ENCODE peak calls at places on chromosome 10, in six cellular contexts. O is GM12892, E is K562, J is SK-N-SH, V is H1, Z is GM12878. Y is an unnamed sample.

GRCh38 chr10:32166365-32166764 is 110.1 kb upstream of the KIF5B start:
- DNase-seq in O (no peak), E (no peak), J (no peak), V (no peak), Z (no peak), Y (no peak)

GRCh38 chr10:77604941-77605351 is 32.7 kb downstream of the KCNMA1 start:
- DNase-seq in O (no peak), E (no peak), J (no peak), V (no peak), Z (no peak), Y (no peak)

GRCh38 chr10:110735620-110736027 is 91.5 kb downstream of the RBM20 start:
- DNase-seq in O (no peak), E (no peak), J (no peak), V (no peak), Z (no peak), Y (no peak)

GRCh38 chr10:49761201-49761788 is 828 bp downstream of the OGDHL start:
- DNase-seq in O (no peak), E (no peak), J (no peak), V (no peak), Z (no peak), Y (no peak)

GRCh38 chr10:129097776-129098175 is 369.3 kb upstream of the MGMT start:
- DNase-seq in O (no peak), E (no peak), J (no peak), V (no peak), Z (no peak), Y (no peak)

GRCh38 chr10:24046060-24046459 is 162.9 kb upstream of the KIAA1217 start:
- DNase-seq in O (no peak), E (no peak), J (no peak), V (no peak), Z (no peak), Y (no peak)

GRCh38 chr10:124916098-124916584 is 25.8 kb upstream of the ZRANB1 start:
- DNase-seq in O (no peak), E (peak; percentile 24), J (peak; percentile 36), V (no peak), Z (no peak), Y (no peak)

GRCh38 chr10:70851597-70852475 is 36.1 kb downstream of the SGPL1 start:
- DNase-seq in O (no peak), E (peak; percentile 23), J (no peak), V (no peak), Z (no peak), Y (no peak)

GRCh38 chr10:102773986-102774385 is 30.2 kb downstream of the WBP1L start:
- DNase-seq in O (no peak), E (no peak), J (no peak), V (no peak), Z (no peak), Y (no peak)

GRCh38 chr10:3451516-3452185 is 279.1 kb upstream of the PITRM1 start:
- DNase-seq in O (no peak), E (no peak), J (no peak), V (no peak), Z (no peak), Y (no peak)

GRCh38 chr10:130039141-130039540 is 71.5 kb downstream of the C10orf143 start:
- DNase-seq in O (no peak), E (no peak), J (no peak), V (no peak), Z (no peak), Y (no peak)

GRCh38 chr10:60846173-60846572 is 67.9 kb downstream of the CDK1 start:
- DNase-seq in O (no peak), E (no peak), J (no peak), V (no peak), Z (no peak), Y (no peak)

GRCh38 chr10:104406715-104407517 is 53.3 kb downstream of the CFAP58 start:
- DNase-seq in O (no peak), E (peak; percentile 25), J (peak; percentile 44), V (no peak), Z (no peak), Y (no peak)

GRCh38 chr10:103502849-103503660 is 9.6 kb downstream of the NEURL1 start:
- DNase-seq in O (no peak), E (no peak), J (peak; percentile 91), V (no peak), Z (no peak), Y (no peak)

GRCh38 chr10:35542303-35542702 is 62.8 kb upstream of the GJD4 start:
- DNase-seq in O (no peak), E (no peak), J (no peak), V (no peak), Z (no peak), Y (no peak)

GRCh38 chr10:46284286-46285229 is 2.2 kb upstream of the ANTXRL start:
- DNase-seq in O (peak; percentile 80), E (peak; percentile 95), J (peak; percentile 95), V (peak; percentile 76), Z (no peak), Y (peak; percentile 77)
- TF ChIP-seq TAF1 in O (no peak), E (peak; percentile 31), J (no peak), V (peak; percentile 36), Z (no peak), Y (no peak)

DNA sequence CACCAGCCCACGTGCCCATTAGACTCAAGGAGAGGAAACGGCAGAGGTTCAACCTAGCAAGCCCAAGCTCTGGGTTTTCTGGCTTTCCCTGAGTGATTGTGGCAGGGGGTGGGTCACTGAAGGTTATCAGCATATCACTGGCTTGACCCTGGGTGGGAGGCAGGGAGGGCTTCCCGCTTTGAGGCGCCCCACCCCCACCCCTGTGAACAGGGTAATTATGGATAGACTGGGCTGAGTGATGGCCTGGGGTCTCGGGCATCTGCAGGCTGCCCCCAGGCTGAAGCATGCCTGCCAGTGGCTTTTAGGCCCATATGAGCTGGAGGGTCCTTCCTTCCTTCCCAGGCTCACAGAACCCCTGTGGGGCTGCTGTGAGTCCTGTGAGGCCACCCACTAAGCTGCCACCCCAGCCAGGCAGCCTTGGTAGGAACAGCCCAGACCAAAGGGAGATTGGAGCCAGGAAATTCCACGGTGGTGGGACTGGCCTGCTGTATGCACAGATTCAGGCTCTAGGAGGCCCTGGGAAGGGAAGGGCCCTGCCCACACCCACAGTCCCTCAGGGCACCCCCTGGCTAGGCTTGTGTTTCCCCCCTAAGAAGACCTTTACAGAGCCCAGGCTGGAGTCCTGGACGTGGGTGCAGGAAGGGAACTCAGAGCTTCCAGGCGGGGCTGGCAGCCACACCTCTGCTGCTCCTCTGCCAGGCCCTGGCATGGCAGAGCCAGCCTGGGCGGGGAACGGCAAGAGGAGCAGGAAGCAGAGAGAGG is 33.2 kb downstream of the GPRIN2 start:
- DNase-seq in O (no peak), E (no peak), J (peak; percentile 48), V (no peak), Z (no peak), Y (no peak)
- TF ChIP-seq POLR2AphosphoS5 in O (no peak), E (no peak), J (no peak), V (no peak), Z (no peak), Y (no peak)

DNA sequence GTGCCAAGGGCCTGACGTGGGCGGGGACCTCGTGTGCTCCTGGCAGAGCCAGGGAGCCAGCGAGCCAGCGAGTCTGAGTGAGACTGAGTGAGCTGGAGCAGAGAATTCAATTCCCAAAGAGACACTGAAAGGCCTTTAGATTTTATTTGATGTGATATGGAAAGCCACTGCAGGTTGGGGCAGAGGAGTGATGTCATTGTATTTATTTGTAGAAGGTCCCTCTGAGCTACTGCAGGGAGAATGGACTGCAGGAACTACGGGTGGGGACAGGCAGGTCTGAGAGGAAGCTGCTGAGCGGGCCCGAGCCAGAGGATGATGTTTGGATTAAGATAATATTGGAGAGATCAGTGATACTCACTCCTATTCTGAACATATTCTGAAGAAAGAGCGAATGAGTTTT is 445.8 kb upstream of the ANKRD30A start:
- DNase-seq in O (no peak), E (no peak), J (no peak), V (no peak), Z (no peak), Y (no peak)
- TF ChIP-seq TAF1 in O (no peak), E (no peak), J (no peak), V (no peak), Z (no peak), Y (no peak)

DNA sequence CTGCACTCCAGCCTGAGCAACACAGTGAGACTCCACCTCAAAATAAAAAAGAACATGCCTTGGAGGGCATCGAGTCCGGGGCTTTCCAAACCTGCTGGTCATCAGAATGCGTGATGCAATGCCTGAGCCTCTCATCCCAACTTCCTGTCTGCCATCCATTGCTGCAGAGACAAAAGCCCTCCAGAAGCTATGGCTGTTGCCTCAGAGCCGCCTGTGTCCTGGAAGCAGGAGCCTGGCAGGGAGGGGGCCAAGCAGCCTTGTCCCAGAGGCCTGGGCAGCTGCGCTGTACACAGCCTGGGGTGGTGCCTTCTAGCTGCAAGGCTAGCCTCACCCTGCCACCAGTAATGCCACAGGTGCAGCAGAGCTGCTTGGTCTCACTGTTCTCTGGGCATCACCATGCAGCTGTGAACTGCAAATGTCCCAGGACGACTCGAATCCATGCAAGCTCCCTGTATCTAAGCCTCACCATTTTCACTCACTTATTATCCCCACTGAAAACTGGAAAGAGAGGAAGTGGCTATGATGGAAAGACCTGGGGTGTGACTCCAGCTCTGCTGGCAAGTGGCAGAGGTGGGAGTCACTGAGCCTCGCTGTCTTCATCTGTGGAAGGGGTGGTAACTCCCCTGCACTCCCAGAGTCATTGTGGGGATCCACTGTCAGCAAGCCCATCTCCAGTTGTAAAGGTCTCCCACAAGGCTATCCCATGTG is 7.0 kb downstream of the ALOX5 start:
- DNase-seq in O (no peak), E (no peak), J (no peak), V (no peak), Z (no peak), Y (no peak)
- TF ChIP-seq POLR2AphosphoS5 in O (no peak), E (no peak), J (no peak), V (no peak), Z (no peak), Y (no peak)

DNA sequence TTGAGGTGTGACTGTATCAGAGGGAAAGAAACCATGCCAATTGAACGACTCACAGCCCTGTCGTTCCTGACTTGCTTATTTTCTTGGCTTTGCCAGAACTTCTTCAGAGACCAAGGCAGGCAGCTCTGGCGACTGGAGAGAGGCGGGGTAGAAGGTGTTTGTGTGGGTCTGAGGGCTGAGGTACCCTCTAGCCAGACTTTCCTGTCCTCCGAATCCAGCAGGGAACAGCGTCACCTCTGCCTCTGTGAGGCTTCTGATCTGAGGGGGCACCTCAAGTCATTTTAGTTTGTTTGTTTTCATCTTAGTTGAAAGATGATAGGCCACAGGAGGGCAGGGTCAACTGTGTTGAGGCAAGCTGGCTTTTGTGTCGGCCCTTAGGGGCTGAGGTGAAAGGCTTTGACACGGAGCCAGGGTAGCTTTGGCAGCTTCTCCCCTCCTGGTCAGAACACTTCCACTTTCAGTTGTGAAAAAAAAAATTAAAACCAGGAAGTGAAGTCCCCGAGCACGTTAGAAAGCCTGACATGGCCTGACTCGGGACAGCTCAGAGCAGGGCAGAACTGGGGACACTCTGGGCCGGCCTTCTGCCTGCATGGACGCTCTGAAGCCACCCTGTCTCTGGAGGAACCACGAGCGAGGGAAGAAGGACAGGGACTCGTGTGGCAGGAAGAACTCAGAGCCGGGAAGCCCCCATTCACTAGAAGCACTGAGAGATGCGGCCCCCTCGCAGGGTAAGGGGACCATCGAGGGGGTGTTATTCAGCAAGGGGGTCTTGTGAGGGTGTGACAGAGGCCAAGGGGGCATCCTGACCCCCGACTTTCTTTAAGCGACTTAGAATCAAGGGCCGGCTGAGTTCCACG is 2.0 kb downstream of the ACSL5 start:
- DNase-seq in O (peak; percentile 67), E (no peak), J (no peak), V (no peak), Z (peak; percentile 48), Y (peak; percentile 70)
- TF ChIP-seq TAF1 in O (peak; percentile 15), E (no peak), J (no peak), V (no peak), Z (peak; percentile 73), Y (peak; percentile 74)

DNA sequence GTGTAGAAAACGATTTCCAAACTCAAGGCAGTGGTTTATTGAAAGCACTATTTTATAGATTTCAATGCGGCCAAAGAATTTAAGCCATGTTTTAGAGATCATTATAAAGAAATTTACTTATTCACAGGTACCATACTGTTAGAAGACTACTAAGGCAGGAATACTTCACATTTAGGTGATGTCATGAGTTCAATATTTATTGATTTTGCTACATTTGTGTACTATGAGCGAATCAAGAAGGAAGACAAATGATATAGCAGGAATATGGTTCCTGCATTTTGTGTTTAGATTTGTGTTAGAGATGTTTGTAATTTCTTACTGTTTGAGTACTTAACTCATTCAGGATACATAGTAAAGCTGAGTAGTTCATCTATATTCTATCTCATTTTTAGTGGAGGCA is 1.7 kb upstream of the FBXW4 start:
- DNase-seq in O (no peak), E (no peak), J (no peak), V (no peak), Z (no peak), Y (no peak)
- TF ChIP-seq POLR2AphosphoS5 in O (no peak), E (no peak), J (no peak), V (no peak), Z (no peak), Y (no peak)

Y was measured in GM12891.